ENCODE peak calls at places on chromosomes 2 and 18, in eight cellular contexts. R, I, U, W, K, F, Z and H are unnamed samples.

GRCh38 chr2:183995632-183996031 is 602.7 kb upstream of the ZNF804A start:
- DNase-seq in W (no peak), Z (peak; percentile 18), F (no peak), U (no peak), K (no peak), I (peak; percentile 63), R (no peak), H (no peak)

GRCh38 chr2:232890896-232891601 is 21.0 kb downstream of the SNORC start:
- DNase-seq in U (peak; percentile 76), W (peak; percentile 70), K (peak; percentile 62), R (no peak), F (no peak), Z (no peak), I (peak; percentile 85), H (peak; percentile 28)

GRCh38 chr18:79863161-79863945 is 65.6 kb downstream of the KCNG2 start:
- DNase-seq in W (no peak), R (no peak), I (no peak), F (no peak), U (no peak), Z (no peak), K (no peak), H (no peak)

GRCh38 chr18:49273201-49273880 is 187.1 kb downstream of the DYM start:
- DNase-seq in K (no peak), F (no peak), R (no peak), I (no peak), W (no peak), U (no peak), Z (no peak), H (no peak)

GRCh38 chr2:151395509-151396374 is 14.0 kb upstream of the RIF1 start:
- DNase-seq in Z (peak; percentile 13), F (no peak), U (no peak), W (no peak), I (no peak), R (no peak), K (no peak), H (peak; percentile 37)

GRCh38 chr2:197304556-197305011 is 6.0 kb downstream of the ANKRD44 start:
- DNase-seq in W (no peak), F (no peak), I (no peak), Z (peak; percentile 63), K (no peak), R (no peak), U (no peak), H (peak; percentile 21)

GRCh38 chr2:240619506-240620148 is 5.7 kb upstream of the GPR35 start:
- DNase-seq in R (no peak), U (no peak), K (no peak), F (no peak), Z (peak; percentile 58), I (peak; percentile 3), W (peak; percentile 40), H (no peak)

GRCh38 chr2:163266772-163267171 is 428.2 kb upstream of the KCNH7 start:
- DNase-seq in U (no peak), R (no peak), Z (no peak), F (no peak), I (no peak), W (no peak), K (peak; percentile 75), H (no peak)

GRCh38 chr2:177669625-177670330 is 277.2 kb downstream of the AGPS start:
- DNase-seq in W (peak; percentile 37), K (no peak), U (no peak), Z (no peak), F (no peak), R (no peak), I (no peak), H (no peak)

GRCh38 chr2:191635333-191636234 is 42.4 kb upstream of the NABP1 start:
- DNase-seq in R (no peak), W (no peak), U (no peak), I (no peak), F (no peak), Z (peak; percentile 45), K (peak; percentile 88), H (no peak)

GRCh38 chr2:170733821-170734600 is 18.9 kb downstream of the SP5 start:
- DNase-seq in Z (no peak), U (no peak), W (peak; percentile 13), R (no peak), K (no peak), I (no peak), F (no peak), H (no peak)

GRCh38 chr2:150526827-150527226 is 39.4 kb upstream of the RND3 start:
- DNase-seq in Z (no peak), R (no peak), K (peak; percentile 96), W (peak; percentile 11), U (peak; percentile 2), F (no peak), I (no peak), H (no peak)

GRCh38 chr2:190722061-190722759 is 73.3 kb downstream of the NAB1 start:
- DNase-seq in F (no peak), R (no peak), Z (peak; percentile 84), K (no peak), I (no peak), W (no peak), U (no peak), H (no peak)

GRCh38 chr2:40401896-40402295 is 50.0 kb downstream of the SLC8A1 start:
- DNase-seq in Z (peak; percentile 7), F (no peak), K (peak; percentile 91), I (no peak), R (no peak), U (no peak), W (no peak), H (peak; percentile 82)

GRCh38 chr2:69997296-69998184 is 36.1 kb upstream of the ASPRV1 start:
- DNase-seq in W (no peak), K (peak; percentile 93), R (no peak), I (no peak), Z (no peak), U (no peak), F (no peak), H (peak; percentile 86)

GRCh38 chr2:20595439-20596192 is 55.3 kb downstream of the HS1BP3 start:
- DNase-seq in R (no peak), I (peak; percentile 10), U (no peak), K (peak; percentile 92), W (peak; percentile 58), Z (peak; percentile 90), F (peak; percentile 11), H (peak; percentile 83)

GRCh38 chr2:45910473-45911060 is 259.1 kb downstream of the PRKCE start:
- DNase-seq in W (no peak), F (no peak), K (no peak), U (no peak), Z (no peak), I (no peak), R (no peak), H (no peak)